ENCODE peak calls at places on chromosome 15, in five cellular contexts. One of them, this sample, is unnamed.

GRCh38 chr15:53670701-53671100 is 88.8 kb downstream of the WDR72 start:
- DNase-seq in endothelial cell of umbilical vein: no peak
- DNase-seq in brain microvascular endothelial cell: no peak
- DNase-seq in stomach: no peak
- DNase-seq in transverse colon: no peak
- DNase-seq in this sample: no peak

GRCh38 chr15:74889390-74889881 is 406 bp upstream of the MPI start:
- DNase-seq in endothelial cell of umbilical vein: no peak
- DNase-seq in brain microvascular endothelial cell: peak
- DNase-seq in stomach: peak
- DNase-seq in transverse colon: peak
- DNase-seq in this sample: peak

GRCh38 chr15:25848769-25849430 is 14.2 kb downstream of the ATP10A start:
- DNase-seq in endothelial cell of umbilical vein: no peak
- DNase-seq in brain microvascular endothelial cell: no peak
- DNase-seq in stomach: no peak
- DNase-seq in transverse colon: no peak
- DNase-seq in this sample: no peak

GRCh38 chr15:76286231-76286879 is 24.9 kb downstream of the ETFA start:
- DNase-seq in endothelial cell of umbilical vein: no peak
- DNase-seq in brain microvascular endothelial cell: no peak
- DNase-seq in stomach: no peak
- DNase-seq in transverse colon: no peak
- DNase-seq in this sample: no peak

GRCh38 chr15:100727291-100727851 is 125.0 kb downstream of the ASB7 start:
- DNase-seq in endothelial cell of umbilical vein: no peak
- DNase-seq in brain microvascular endothelial cell: no peak
- DNase-seq in stomach: no peak
- DNase-seq in transverse colon: no peak
- DNase-seq in this sample: no peak

GRCh38 chr15:92098869-92099268 is 245.4 kb downstream of the SLCO3A1 start:
- DNase-seq in endothelial cell of umbilical vein: no peak
- DNase-seq in brain microvascular endothelial cell: no peak
- DNase-seq in stomach: no peak
- DNase-seq in transverse colon: no peak
- DNase-seq in this sample: peak

GRCh38 chr15:39125904-39126303 is 455.0 kb upstream of the THBS1 start:
- DNase-seq in endothelial cell of umbilical vein: peak
- DNase-seq in brain microvascular endothelial cell: no peak
- DNase-seq in stomach: no peak
- DNase-seq in transverse colon: peak
- DNase-seq in this sample: no peak

GRCh38 chr15:44082558-44083151 is 112.4 kb downstream of the FRMD5 start:
- DNase-seq in endothelial cell of umbilical vein: peak
- DNase-seq in brain microvascular endothelial cell: no peak
- DNase-seq in stomach: no peak
- DNase-seq in transverse colon: no peak
- DNase-seq in this sample: no peak

GRCh38 chr15:66706840-66707239 is 4.8 kb downstream of the SMAD6 start:
- DNase-seq in endothelial cell of umbilical vein: no peak
- DNase-seq in brain microvascular endothelial cell: no peak
- DNase-seq in stomach: no peak
- DNase-seq in transverse colon: no peak
- DNase-seq in this sample: no peak

GRCh38 chr15:66704783-66705113 is 2.7 kb downstream of the SMAD6 start:
- DNase-seq in endothelial cell of umbilical vein: no peak
- DNase-seq in brain microvascular endothelial cell: no peak
- DNase-seq in stomach: peak
- DNase-seq in transverse colon: peak
- DNase-seq in this sample: no peak

GRCh38 chr15:66707310-66708160 is 5.5 kb downstream of the SMAD6 start:
- DNase-seq in endothelial cell of umbilical vein: peak
- DNase-seq in brain microvascular endothelial cell: no peak
- DNase-seq in stomach: peak
- DNase-seq in transverse colon: peak
- DNase-seq in this sample: no peak

GRCh38 chr15:66705277-66705927 is 3.4 kb downstream of the SMAD6 start:
- DNase-seq in endothelial cell of umbilical vein: no peak
- DNase-seq in brain microvascular endothelial cell: no peak
- DNase-seq in stomach: no peak
- DNase-seq in transverse colon: no peak
- DNase-seq in this sample: no peak

GRCh38 chr15:66706225-66706732 is 4.2 kb downstream of the SMAD6 start:
- DNase-seq in endothelial cell of umbilical vein: peak
- DNase-seq in brain microvascular endothelial cell: no peak
- DNase-seq in stomach: peak
- DNase-seq in transverse colon: no peak
- DNase-seq in this sample: no peak
- H3K27ac ChIP-seq in endothelial cell of umbilical vein: no peak
- H3K27ac ChIP-seq in brain microvascular endothelial cell: no peak
- H3K27ac ChIP-seq in stomach: peak
- H3K27ac ChIP-seq in transverse colon: peak
- H3K27ac ChIP-seq in this sample: no peak

GRCh38 chr15:90419738-90420487 is 31.9 kb downstream of the IQGAP1 start:
- DNase-seq in endothelial cell of umbilical vein: peak
- DNase-seq in brain microvascular endothelial cell: peak
- DNase-seq in stomach: no peak
- DNase-seq in transverse colon: no peak
- DNase-seq in this sample: no peak
- H3K27ac ChIP-seq in endothelial cell of umbilical vein: peak
- H3K27ac ChIP-seq in brain microvascular endothelial cell: peak
- H3K27ac ChIP-seq in stomach: peak
- H3K27ac ChIP-seq in transverse colon: peak
- H3K27ac ChIP-seq in this sample: peak

GRCh38 chr15:85793641-85794597 is 806 bp downstream of the KLHL25 start:
- DNase-seq in endothelial cell of umbilical vein: peak
- DNase-seq in brain microvascular endothelial cell: peak
- DNase-seq in stomach: peak
- DNase-seq in transverse colon: peak
- DNase-seq in this sample: no peak
- H3K27ac ChIP-seq in endothelial cell of umbilical vein: peak
- H3K27ac ChIP-seq in brain microvascular endothelial cell: peak
- H3K27ac ChIP-seq in stomach: peak
- H3K27ac ChIP-seq in transverse colon: peak
- H3K27ac ChIP-seq in this sample: peak

GRCh38 chr15:87167706-87168105 is 1088.0 kb downstream of the AGBL1 start:
- DNase-seq in endothelial cell of umbilical vein: no peak
- DNase-seq in brain microvascular endothelial cell: no peak
- DNase-seq in stomach: no peak
- DNase-seq in transverse colon: no peak
- DNase-seq in this sample: no peak
- H3K27ac ChIP-seq in endothelial cell of umbilical vein: no peak
- H3K27ac ChIP-seq in brain microvascular endothelial cell: no peak
- H3K27ac ChIP-seq in stomach: no peak
- H3K27ac ChIP-seq in transverse colon: no peak
- H3K27ac ChIP-seq in this sample: no peak

GRCh38 chr15:82196353-82196752 is 66.2 kb downstream of the EFL1 start:
- DNase-seq in endothelial cell of umbilical vein: no peak
- DNase-seq in brain microvascular endothelial cell: no peak
- DNase-seq in stomach: no peak
- DNase-seq in transverse colon: no peak
- DNase-seq in this sample: no peak
- H3K27ac ChIP-seq in endothelial cell of umbilical vein: no peak
- H3K27ac ChIP-seq in brain microvascular endothelial cell: no peak
- H3K27ac ChIP-seq in stomach: no peak
- H3K27ac ChIP-seq in transverse colon: no peak
- H3K27ac ChIP-seq in this sample: no peak

GRCh38 chr15:64112904-64113303 is 17.1 kb downstream of the SNX1 start:
- DNase-seq in endothelial cell of umbilical vein: no peak
- DNase-seq in brain microvascular endothelial cell: peak
- DNase-seq in stomach: no peak
- DNase-seq in transverse colon: no peak
- DNase-seq in this sample: no peak
- H3K27ac ChIP-seq in endothelial cell of umbilical vein: no peak
- H3K27ac ChIP-seq in brain microvascular endothelial cell: no peak
- H3K27ac ChIP-seq in stomach: peak
- H3K27ac ChIP-seq in transverse colon: no peak
- H3K27ac ChIP-seq in this sample: peak

GRCh38 chr15:33032053-33032452 is 162.5 kb downstream of the FMN1 start:
- DNase-seq in endothelial cell of umbilical vein: no peak
- DNase-seq in brain microvascular endothelial cell: no peak
- DNase-seq in stomach: no peak
- DNase-seq in transverse colon: no peak
- DNase-seq in this sample: no peak
- H3K27ac ChIP-seq in endothelial cell of umbilical vein: no peak
- H3K27ac ChIP-seq in brain microvascular endothelial cell: no peak
- H3K27ac ChIP-seq in stomach: no peak
- H3K27ac ChIP-seq in transverse colon: no peak
- H3K27ac ChIP-seq in this sample: no peak

DNA sequence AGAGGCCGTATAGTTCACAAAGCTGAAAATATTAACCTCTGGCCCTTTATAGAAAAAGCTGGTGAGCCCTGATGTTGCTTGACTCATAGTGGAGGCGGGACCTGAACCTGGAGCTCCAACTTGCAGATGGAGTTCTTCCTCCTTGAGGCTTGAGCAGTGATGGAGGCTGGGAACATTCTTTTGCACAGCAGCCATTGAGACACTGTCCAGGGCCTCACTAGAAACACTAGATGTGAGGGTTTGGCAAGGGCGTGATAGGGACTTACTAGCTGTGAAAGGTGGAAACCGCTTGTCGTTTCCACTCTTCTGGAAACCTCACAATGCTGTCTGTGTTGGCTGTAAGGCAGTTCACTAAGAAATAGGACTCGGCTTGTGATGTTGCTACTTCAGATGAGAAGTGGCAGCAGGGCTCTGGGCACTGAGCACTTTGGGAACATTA is 12.5 kb downstream of the SMAD6 start:
- DNase-seq in endothelial cell of umbilical vein: peak
- DNase-seq in brain microvascular endothelial cell: no peak
- DNase-seq in stomach: no peak
- DNase-seq in transverse colon: no peak
- DNase-seq in this sample: no peak
- H3K27ac ChIP-seq in endothelial cell of umbilical vein: peak
- H3K27ac ChIP-seq in brain microvascular endothelial cell: no peak
- H3K27ac ChIP-seq in stomach: no peak
- H3K27ac ChIP-seq in transverse colon: peak
- H3K27ac ChIP-seq in this sample: peak

GRCh38 chr15:31382693-31383005 is 56.0 kb downstream of the KLF13 start:
- DNase-seq in endothelial cell of umbilical vein: no peak
- DNase-seq in brain microvascular endothelial cell: no peak
- DNase-seq in stomach: no peak
- DNase-seq in transverse colon: no peak
- DNase-seq in this sample: no peak
- H3K27ac ChIP-seq in endothelial cell of umbilical vein: no peak
- H3K27ac ChIP-seq in brain microvascular endothelial cell: no peak
- H3K27ac ChIP-seq in stomach: no peak
- H3K27ac ChIP-seq in transverse colon: peak
- H3K27ac ChIP-seq in this sample: no peak